ENCODE peak calls at places on chromosome 1, in eight cellular contexts. E is IMR-90; Q is CD8-positive, alpha-beta memory T cell; V is left lung; A is neural progenitor cell; I is iPS DF 6.9; P is left ventricle myocardium inferior; T is right cardiac atrium. W is an unnamed sample.

GRCh38 chr1:7669559-7670208 is 101.4 kb upstream of the VAMP3 start:
- DNase-seq in E (peak; percentile 29), Q (peak; percentile 51), V (peak; percentile 52), A (peak; percentile 87), I (peak; percentile 79), P (no peak), T (peak; percentile 77), W (no peak)

GRCh38 chr1:205477121-205477758 is 21.4 kb upstream of the BLACAT1 start:
- DNase-seq in E (no peak), Q (no peak), V (no peak), A (no peak), I (no peak), P (no peak), T (no peak), W (no peak)

GRCh38 chr1:40389234-40389815 is 15.8 kb downstream of the SMAP2 start:
- DNase-seq in E (no peak), Q (no peak), V (no peak), A (no peak), I (no peak), P (no peak), T (no peak), W (no peak)

GRCh38 chr1:10495475-10495817 is 20.7 kb downstream of the PEX14 start:
- DNase-seq in E (no peak), Q (no peak), V (no peak), A (no peak), I (no peak), P (no peak), T (no peak), W (no peak)

GRCh38 chr1:160261526-160261877 is 847 bp downstream of the DCAF8 start:
- DNase-seq in E (peak; percentile 91), Q (peak; percentile 65), V (no peak), A (peak; percentile 56), I (no peak), P (no peak), T (no peak), W (no peak)

GRCh38 chr1:238119060-238119459 is 228.3 kb upstream of the ZP4 start:
- DNase-seq in E (no peak), Q (no peak), V (no peak), A (peak; percentile 37), I (no peak), P (no peak), T (no peak), W (no peak)

GRCh38 chr1:201265771-201266170 is 17.5 kb upstream of the PKP1 start:
- DNase-seq in E (peak; percentile 36), Q (no peak), V (no peak), A (no peak), I (no peak), P (no peak), T (no peak), W (no peak)

GRCh38 chr1:155037851-155038441 is 4.3 kb downstream of the DCST1 start:
- DNase-seq in E (no peak), Q (no peak), V (no peak), A (no peak), I (no peak), P (no peak), T (no peak), W (no peak)

GRCh38 chr1:211541715-211542477 is 37.1 kb downstream of the SLC30A1 start:
- DNase-seq in E (peak; percentile 41), Q (no peak), V (no peak), A (no peak), I (no peak), P (no peak), T (no peak), W (no peak)

GRCh38 chr1:218763538-218763937 is 410.1 kb upstream of the LYPLAL1 start:
- DNase-seq in E (no peak), Q (no peak), V (no peak), A (no peak), I (no peak), P (no peak), T (no peak), W (no peak)

GRCh38 chr1:109466440-109467300 is at the start of gene SYPL2:
- DNase-seq in E (peak; percentile 12), Q (no peak), V (peak; percentile 67), A (peak; percentile 71), I (no peak), P (peak; percentile 64), T (peak; percentile 86), W (no peak)

GRCh38 chr1:238340989-238341388 is 450.3 kb upstream of the ZP4 start:
- DNase-seq in E (no peak), Q (no peak), V (no peak), A (no peak), I (no peak), P (no peak), T (no peak), W (no peak)

GRCh38 chr1:23984417-23985186 is 4.5 kb upstream of the SRSF10 start:
- DNase-seq in E (peak; percentile 55), Q (no peak), V (no peak), A (no peak), I (no peak), P (no peak), T (no peak), W (no peak)

GRCh38 chr1:230706020-230706699 is 7.8 kb downstream of the AGT start:
- DNase-seq in E (no peak), Q (no peak), V (no peak), A (no peak), I (no peak), P (no peak), T (no peak), W (no peak)

GRCh38 chr1:219476116-219476515 is 136.8 kb downstream of the ZC3H11B start:
- DNase-seq in E (no peak), Q (no peak), V (no peak), A (no peak), I (no peak), P (no peak), T (no peak), W (no peak)

GRCh38 chr1:17678011-17678410 is 77.1 kb upstream of the ACTL8 start:
- DNase-seq in E (no peak), Q (no peak), V (no peak), A (no peak), I (no peak), P (no peak), T (no peak), W (no peak)

GRCh38 chr1:25743164-25744139 is 56.5 kb upstream of the SELENON start:
- DNase-seq in E (peak; percentile 35), Q (no peak), V (peak; percentile 84), A (no peak), I (no peak), P (peak; percentile 94), T (peak; percentile 97), W (peak; percentile 98)

GRCh38 chr1:156958247-156958714 is 37.8 kb downstream of the LRRC71 start:
- DNase-seq in E (no peak), Q (no peak), V (no peak), A (no peak), I (no peak), P (no peak), T (no peak), W (no peak)

GRCh38 chr1:21936366-21937031 is 611 bp downstream of the HSPG2 start:
- DNase-seq in E (no peak), Q (no peak), V (no peak), A (peak; percentile 39), I (no peak), P (no peak), T (peak; percentile 77), W (no peak)
- H3K4me1 ChIP-seq in E (peaks cover 44% of the 10 kb centered on the region), Q (peaks cover 19% of the 10 kb centered on the region), V (peaks cover 72% of the 10 kb centered on the region), A (peaks cover 61% of the 10 kb centered on the region), I (peaks cover 16% of the 10 kb centered on the region), P (peaks cover 94% of the 10 kb centered on the region), T (peaks cover 29% of the 10 kb centered on the region), W (peaks cover 79% of the 10 kb centered on the region)

GRCh38 chr1:78102082-78102481 is 56.3 kb downstream of the GIPC2 start:
- DNase-seq in E (peak; percentile 95), Q (no peak), V (no peak), A (no peak), I (no peak), P (no peak), T (no peak), W (no peak)
- H3K4me1 ChIP-seq in E (peaks cover 6% of the 10 kb centered on the region), Q (no peaks in the 10 kb centered on the region), V (peaks cover 4% of the 10 kb centered on the region), A (no peaks in the 10 kb centered on the region), I (no peaks in the 10 kb centered on the region), P (peaks cover 44% of the 10 kb centered on the region), T (no peaks in the 10 kb centered on the region), W (peaks cover 3% of the 10 kb centered on the region)

DNA sequence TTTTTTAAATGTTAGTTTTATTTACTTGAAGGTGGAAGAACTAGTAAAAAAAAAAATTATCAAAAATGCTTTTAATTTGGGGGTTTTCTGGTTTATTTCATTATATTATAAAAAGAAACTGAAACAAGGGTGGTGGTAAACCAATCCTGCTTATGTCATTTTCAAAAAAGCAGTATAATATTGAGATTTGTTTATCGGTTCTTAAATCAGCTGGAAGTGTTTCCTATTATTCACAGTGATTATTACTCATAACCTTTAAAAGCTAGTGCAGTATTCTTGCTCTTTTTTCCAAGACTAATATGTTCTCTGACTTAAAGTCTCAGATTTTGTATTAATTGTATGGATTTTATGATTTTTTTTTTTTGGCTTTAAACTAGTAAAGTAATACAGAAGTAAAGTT is 5.4 kb upstream of the LRRC40 start:
- DNase-seq in E (peak; percentile 30), Q (no peak), V (no peak), A (no peak), I (no peak), P (no peak), T (no peak), W (no peak)
- H3K4me1 ChIP-seq in E (peaks cover 1% of the 10 kb centered on the region), Q (peaks cover 26% of the 10 kb centered on the region), V (peaks cover 48% of the 10 kb centered on the region), A (no peaks in the 10 kb centered on the region), I (peaks cover 2% of the 10 kb centered on the region), P (peaks cover 76% of the 10 kb centered on the region), T (peaks cover 5% of the 10 kb centered on the region), W (peaks cover 38% of the 10 kb centered on the region)

GRCh38 chr1:168507828-168508227 is 36.0 kb downstream of the XCL2 start:
- DNase-seq in E (no peak), Q (no peak), V (no peak), A (no peak), I (no peak), P (no peak), T (no peak), W (no peak)

GRCh38 chr1:168509204-168509603 is 34.6 kb downstream of the XCL2 start:
- DNase-seq in E (no peak), Q (no peak), V (no peak), A (no peak), I (no peak), P (no peak), T (no peak), W (no peak)

GRCh38 chr1:168507271-168507670 is 36.5 kb downstream of the XCL2 start:
- DNase-seq in E (no peak), Q (no peak), V (no peak), A (no peak), I (no peak), P (no peak), T (no peak), W (no peak)

GRCh38 chr1:168510595-168510918 is 33.2 kb downstream of the XCL2 start:
- DNase-seq in E (no peak), Q (no peak), V (no peak), A (no peak), I (no peak), P (no peak), T (no peak), W (no peak)

DNA sequence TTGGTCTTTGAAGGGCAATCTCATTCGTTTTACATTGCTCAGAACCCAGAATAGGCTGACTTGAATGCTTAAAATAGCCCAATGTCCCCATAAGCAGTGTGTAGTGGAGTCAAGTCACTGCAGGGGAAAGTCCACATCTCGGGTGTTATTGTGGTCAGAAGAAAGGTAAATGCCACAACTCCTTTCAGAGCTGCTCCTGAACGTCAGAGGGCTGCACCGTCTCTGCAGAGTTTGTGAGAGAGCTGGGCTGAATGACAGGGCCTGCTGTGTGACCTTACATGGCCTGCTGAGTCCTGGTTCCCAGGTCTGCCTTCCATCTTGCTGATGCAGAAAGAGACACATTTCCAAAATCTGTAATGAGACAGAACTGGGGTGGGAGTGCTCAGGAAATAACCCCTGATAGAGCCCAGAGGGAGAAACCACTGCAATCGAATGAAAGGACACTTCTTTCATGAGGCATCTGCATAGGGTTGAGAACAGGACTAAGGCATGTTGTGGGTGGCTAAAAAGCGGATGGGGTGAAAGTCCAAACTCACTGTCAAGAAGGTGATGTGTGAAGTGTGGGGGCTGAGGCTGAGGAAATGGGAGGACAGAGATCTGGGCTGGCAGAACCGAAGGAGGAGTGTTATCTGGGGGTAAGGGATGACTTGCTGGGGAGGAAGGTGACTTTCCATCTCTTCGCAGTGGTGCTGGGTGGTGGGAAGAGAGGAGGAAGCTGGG is 33.8 kb downstream of the XCL2 start:
- DNase-seq in E (no peak), Q (peak; percentile 8), V (no peak), A (no peak), I (no peak), P (no peak), T (no peak), W (no peak)
- H3K4me1 ChIP-seq in E (peaks cover 5% of the 10 kb centered on the region), Q (peaks cover 56% of the 10 kb centered on the region), V (peaks cover 15% of the 10 kb centered on the region), A (peaks cover 12% of the 10 kb centered on the region), I (no peaks in the 10 kb centered on the region), P (peaks cover 19% of the 10 kb centered on the region), T (no peaks in the 10 kb centered on the region), W (no peaks in the 10 kb centered on the region)